ENCODE peak calls at places on chromosomes 11 and 22, in four cellular contexts. E, J, Y and M are unnamed samples.

GRCh38 chr11:106608677-106609076 is 409.6 kb downstream of the GUCY1A2 start:
- DNase-seq in Y (no peak), J (no peak), E (no peak), M (no peak)

GRCh38 chr11:28760676-28761390 is 652.6 kb downstream of the METTL15 start:
- DNase-seq in Y (no peak), J (no peak), E (no peak), M (no peak)

GRCh38 chr11:43922974-43923326 is 19.5 kb upstream of the C11orf96 start:
- DNase-seq in E (no peak), Y (no peak), J (no peak), M (no peak)

GRCh38 chr22:24120029-24120428 is 61.3 kb upstream of the SUSD2 start:
- DNase-seq in Y (no peak), E (peak; percentile 49), J (no peak), M (no peak)

GRCh38 chr11:79676396-79676795 is 235.6 kb upstream of the TENM4 start:
- DNase-seq in E (no peak), Y (no peak), J (no peak), M (no peak)

GRCh38 chr22:25334091-25334490 is 114.7 kb downstream of the CRYBB2 start:
- DNase-seq in E (peak; percentile 48), J (no peak), Y (peak; percentile 10), M (no peak)

GRCh38 chr22:45602824-45603301 is 68.8 kb upstream of the ATXN10 start:
- DNase-seq in E (no peak), Y (no peak), J (peak; percentile 30), M (no peak)

GRCh38 chr22:39634530-39635399 is 64.2 kb downstream of the CACNA1I start:
- DNase-seq in E (no peak), J (no peak), Y (no peak), M (no peak)

GRCh38 chr22:50599816-50600454 is 658 bp upstream of the MAPK8IP2 start:
- DNase-seq in J (peak; percentile 85), E (peak; percentile 57), Y (no peak), M (peak; percentile 23)

GRCh38 chr11:37811349-37811748 is 1213.3 kb upstream of the RAG2 start:
- DNase-seq in J (peak; percentile 59), Y (no peak), E (no peak), M (no peak)

GRCh38 chr11:20109731-20110445 is 50.4 kb downstream of the DBX1 start:
- DNase-seq in J (no peak), Y (no peak), E (no peak), M (no peak)

GRCh38 chr11:22536036-22536435 is 89.6 kb downstream of the FANCF start:
- DNase-seq in E (no peak), J (no peak), Y (no peak), M (no peak)

GRCh38 chr11:129930306-129930705 is 34.9 kb upstream of the NFRKB start:
- DNase-seq in J (no peak), E (no peak), Y (no peak), M (no peak)

GRCh38 chr11:73528420-73528819 is 69.5 kb downstream of the FAM168A start:
- DNase-seq in J (no peak), Y (no peak), E (no peak), M (no peak)

GRCh38 chr11:110565690-110566336 is 136.1 kb downstream of the FDX1 start:
- DNase-seq in Y (no peak), J (no peak), E (no peak), M (no peak)

GRCh38 chr22:30744224-30744623 is 49.5 kb downstream of the OSBP2 start:
- DNase-seq in E (no peak), Y (no peak), J (no peak), M (no peak)

GRCh38 chr11:20729597-20730095 is 60.3 kb downstream of the NELL1 start:
- DNase-seq in J (no peak), Y (no peak), E (no peak), M (no peak)

GRCh38 chr22:40273319-40273718 is 73.0 kb upstream of the ADSL start:
- DNase-seq in Y (no peak), J (no peak), E (no peak), M (no peak)

GRCh38 chr22:38028344-38029130 is 28.7 kb upstream of the PICK1 start:
- DNase-seq in J (no peak), E (no peak), Y (no peak), M (no peak)

GRCh38 chr11:128152796-128153696 is 434.3 kb downstream of the ETS1 start:
- DNase-seq in Y (no peak), J (no peak), E (no peak), M (no peak)

GRCh38 chr22:31082606-31083376 is 1.7 kb downstream of the SMTN start:
- DNase-seq in J (peak; percentile 82), Y (no peak), E (peak; percentile 87), M (no peak)

GRCh38 chr11:78039391-78039918 is 16.4 kb upstream of the KCTD14 start:
- DNase-seq in J (no peak), E (no peak), Y (no peak), M (no peak)

GRCh38 chr11:117143390-117143789 is 697 bp upstream of the PAFAH1B2 start:
- DNase-seq in J (no peak), Y (peak; percentile 35), E (peak; percentile 30), M (no peak)

GRCh38 chr22:20035375-20036084 is 14.6 kb downstream of the TANGO2 start:
- DNase-seq in J (no peak), E (no peak), Y (no peak), M (no peak)

GRCh38 chr11:73174495-73174791 is 32.3 kb upstream of the FCHSD2 start:
- DNase-seq in J (no peak), Y (no peak), E (no peak), M (no peak)

GRCh38 chr22:49080631-49081030 is 747.0 kb downstream of the BRD1 start:
- DNase-seq in J (no peak), E (no peak), Y (no peak), M (no peak)

GRCh38 chr11:73257342-73258103 is 14.6 kb upstream of the P2RY6 start:
- DNase-seq in Y (no peak), J (no peak), E (no peak), M (no peak)

GRCh38 chr22:35912668-35913067 is 116.0 kb downstream of the RBFOX2 start:
- DNase-seq in E (no peak), Y (no peak), J (no peak), M (no peak)

GRCh38 chr11:62669420-62670161 is 1.9 kb upstream of the UQCC3 start:
- DNase-seq in J (no peak), Y (no peak), E (no peak), M (no peak)

GRCh38 chr22:45696227-45696626 is 24.6 kb downstream of the ATXN10 start:
- DNase-seq in Y (no peak), E (no peak), J (no peak), M (no peak)

GRCh38 chr22:30398685-30399680 is 2.2 kb downstream of the SEC14L2 start:
- DNase-seq in J (no peak), E (no peak), Y (no peak), M (no peak)

GRCh38 chr11:76579047-76579751 is 91.3 kb downstream of the LRRC32 start:
- DNase-seq in E (peak; percentile 81), Y (no peak), J (no peak), M (no peak)

GRCh38 chr22:36467946-36468345 is 13.5 kb downstream of the TXN2 start:
- DNase-seq in J (no peak), E (no peak), Y (no peak), M (no peak)

GRCh38 chr22:24836282-24836681 is 30.3 kb downstream of the SGSM1 start:
- DNase-seq in J (no peak), Y (no peak), E (no peak), M (no peak)

DNA sequence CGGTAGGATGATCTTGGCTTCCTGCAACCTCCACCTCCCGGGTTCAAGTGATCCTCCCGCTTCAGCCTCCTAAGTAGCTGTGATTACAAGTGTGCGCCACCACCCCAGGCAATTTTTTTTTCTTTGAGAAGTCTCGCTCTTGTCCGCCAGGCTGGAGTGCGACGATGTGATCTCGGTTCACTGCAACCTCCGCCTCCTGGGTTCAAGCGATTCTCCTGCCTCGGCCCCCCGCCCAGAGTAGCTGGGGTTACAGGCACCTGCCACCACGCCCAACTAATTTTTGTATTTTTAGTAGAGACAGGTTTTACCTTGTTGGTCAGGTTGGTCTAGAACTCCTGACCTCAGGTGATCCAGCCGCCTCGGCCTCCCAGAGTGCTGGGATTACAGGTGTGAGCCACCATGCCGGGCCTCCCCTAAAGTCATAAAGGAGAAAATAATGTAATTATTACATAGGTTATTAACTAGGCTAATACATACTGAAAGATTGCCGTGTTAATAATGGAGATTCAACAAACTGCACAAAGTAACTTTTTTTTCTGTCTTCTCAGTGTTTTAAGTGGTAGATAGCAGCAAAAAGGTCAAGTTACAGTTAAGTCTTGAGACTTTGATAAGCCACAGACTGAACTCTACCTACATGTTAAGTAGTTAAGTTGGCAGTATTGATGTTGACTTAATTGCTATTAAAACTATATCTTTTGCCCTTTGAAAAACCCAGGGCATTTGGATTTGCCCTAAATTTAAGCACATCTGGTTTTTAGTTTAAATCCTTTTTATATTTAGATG is 3.9 kb downstream of the CAPRIN1 start:
- DNase-seq in J (no peak), Y (no peak), E (no peak), M (no peak)
- H3K27me3 ChIP-seq in J (no peaks in the 10 kb centered on the region), Y (no peaks in the 10 kb centered on the region), E (no peaks in the 10 kb centered on the region), M (no peaks in the 10 kb centered on the region)

GRCh38 chr11:66815646-66816045 is 27.6 kb upstream of the RCE1 start:
- DNase-seq in J (no peak), Y (peak; percentile 10), E (no peak), M (no peak)
- H3K27ac ChIP-seq in J (no peak overlapping the region), Y (no peak overlapping the region), E (no peak overlapping the region), M (no peak overlapping the region)

DNA sequence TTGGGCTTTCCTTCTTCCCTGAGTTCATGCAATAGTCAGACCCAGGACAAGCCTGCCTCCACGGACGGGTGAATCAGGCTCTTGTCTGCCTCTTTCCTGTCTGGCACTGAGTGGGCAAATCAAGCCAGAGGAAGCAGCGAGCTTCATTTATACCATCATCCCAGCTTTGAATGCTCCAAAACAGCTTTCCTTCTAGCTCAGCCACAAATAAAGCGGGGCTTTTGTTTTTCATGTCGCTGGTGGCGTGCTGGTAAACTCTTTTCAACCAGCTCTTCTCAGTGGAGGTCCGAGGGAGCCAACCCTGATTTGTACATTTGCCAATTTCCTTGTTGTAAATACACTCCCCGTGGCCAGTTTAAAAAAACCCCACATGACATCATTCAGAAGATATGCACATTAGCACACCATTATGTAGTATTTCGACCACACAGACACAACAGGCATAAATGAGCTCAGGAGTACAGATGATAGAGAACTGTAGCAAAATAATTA is 8.6 kb downstream of the C11orf91 start:
- DNase-seq in E (peak; percentile 76), Y (peak; percentile 95), J (no peak), M (no peak)
- H3K4me3 ChIP-seq in E (no peak overlapping the region), Y (no peak overlapping the region), J (no peak overlapping the region), M (no peak overlapping the region)

GRCh38 chr11:8203980-8204379 is 35.2 kb upstream of the RIC3 start:
- DNase-seq in E (no peak), Y (no peak), J (no peak), M (no peak)
- H3K27me3 ChIP-seq in E (peaks cover 13% of the 10 kb centered on the region), Y (peaks cover 20% of the 10 kb centered on the region), J (no peaks in the 10 kb centered on the region), M (no peaks in the 10 kb centered on the region)

GRCh38 chr11:112293614-112294013 is 33.0 kb upstream of the PLET1 start:
- DNase-seq in J (no peak), E (peak; percentile 51), Y (no peak), M (no peak)
- H3K27ac ChIP-seq in J (no peak overlapping the region), E (peak overlapping the region; percentile 56), Y (no peak overlapping the region), M (no peak overlapping the region)

GRCh38 chr22:17157714-17158113 is 1.4 kb downstream of the HDHD5 start:
- DNase-seq in J (no peak), Y (no peak), E (no peak), M (no peak)
- H3K4me3 ChIP-seq in J (no peak overlapping the region), Y (peak overlapping the region; percentile 70), E (peak overlapping the region; percentile 83), M (no peak overlapping the region)